ENCODE peak calls at places on chromosomes 12 and 14, in ten cellular contexts. X is stimulated activated CD4-positive, alpha-beta T cell treated with anti-CD3 and anti-CD28 coated beads, Interleukin-4, amount 100 ng/mL, for 1 hour; M is endothelial cell; J is heart right ventricle; H is ovary; O is nephron progenitor cell; C is esophagus squamous epithelium; I is pons; B is EL; D is T-helper 17 cell. R is an unnamed sample.
A peak's percentile ranks its signal among the peaks of the same experiment; 100 is the strongest.

GRCh38 chr12:126493366-126494108 is 1428.3 kb downstream of the AACS start:
- DNase-seq in X (no peak), M (no peak), J (no peak), H (no peak), O (no peak), C (no peak), I (no peak), B (no peak), D (no peak), R (no peak)

GRCh38 chr14:68247867-68248266 is 428.3 kb downstream of the RAD51B start:
- DNase-seq in X (no peak), M (no peak), J (no peak), H (no peak), O (no peak), C (no peak), I (no peak), B (no peak), D (no peak), R (no peak)

GRCh38 chr12:109797905-109798669 is 35.1 kb downstream of the TRPV4 start:
- DNase-seq in X (no peak), M (peak; percentile 43), J (no peak), H (no peak), O (no peak), C (no peak), I (peak; percentile 37), B (no peak), D (no peak), R (no peak)

GRCh38 chr12:12749433-12749832 is 32.3 kb downstream of the CDKN1B start:
- DNase-seq in X (no peak), M (no peak), J (no peak), H (peak; percentile 63), O (no peak), C (no peak), I (peak; percentile 36), B (no peak), D (no peak), R (no peak)

GRCh38 chr14:30211326-30211725 is 283.7 kb upstream of the PRKD1 start:
- DNase-seq in X (no peak), M (no peak), J (no peak), H (no peak), O (no peak), C (no peak), I (no peak), B (peak; percentile 58), D (no peak), R (no peak)

GRCh38 chr12:122067966-122068365 is 10.6 kb upstream of the MLXIP start:
- DNase-seq in X (peak; percentile 21), M (no peak), J (peak; percentile 48), H (no peak), O (no peak), C (no peak), I (no peak), B (no peak), D (no peak), R (no peak)

GRCh38 chr14:51495319-51495718 is 156.4 kb upstream of the FRMD6 start:
- DNase-seq in X (no peak), M (no peak), J (no peak), H (no peak), O (no peak), C (no peak), I (no peak), B (no peak), D (no peak), R (no peak)

GRCh38 chr12:19972325-19973288 is 395.7 kb upstream of the PDE3A start:
- DNase-seq in X (no peak), M (no peak), J (no peak), H (no peak), O (no peak), C (no peak), I (no peak), B (no peak), D (no peak), R (no peak)

GRCh38 chr12:57803317-57803893 is 15.1 kb downstream of the AVIL start:
- DNase-seq in X (peak; percentile 23), M (peak; percentile 60), J (peak; percentile 55), H (no peak), O (peak; percentile 59), C (no peak), I (no peak), B (peak; percentile 61), D (no peak), R (no peak)

GRCh38 chr12:113247123-113248045 is 26.1 kb downstream of the TPCN1 start:
- DNase-seq in X (no peak), M (no peak), J (peak; percentile 26), H (no peak), O (no peak), C (no peak), I (no peak), B (peak; percentile 61), D (no peak), R (no peak)